ENCODE peak calls at places on chromosome 9, in four cellular contexts. One of them, this sample, is unnamed.

GRCh38 chr9:116103976-116104820 is 49.4 kb upstream of the PAPPA start:
- DNase-seq in HepG2: no peak
- DNase-seq in A549: no peak
- DNase-seq in GM12878: no peak
- DNase-seq in this sample: no peak

GRCh38 chr9:101442248-101443136 is 6.9 kb upstream of the ALDOB start:
- DNase-seq in GM12878: no peak
- DNase-seq in A549: no peak
- DNase-seq in HepG2: peak; percentile 50
- DNase-seq in this sample: no peak

GRCh38 chr9:124513374-124513994 is 6.3 kb upstream of the NR5A1 start:
- DNase-seq in GM12878: no peak
- DNase-seq in HepG2: no peak
- DNase-seq in A549: no peak
- DNase-seq in this sample: peak; percentile 71

GRCh38 chr9:83081846-83082245 is 18.9 kb upstream of the RASEF start:
- DNase-seq in A549: no peak
- DNase-seq in HepG2: no peak
- DNase-seq in GM12878: no peak
- DNase-seq in this sample: no peak

GRCh38 chr9:36571333-36571732 is 1.4 kb upstream of the MELK start:
- DNase-seq in A549: no peak
- DNase-seq in HepG2: no peak
- DNase-seq in GM12878: no peak
- DNase-seq in this sample: no peak

GRCh38 chr9:83955985-83956287 is 24.1 kb downstream of the HNRNPK start:
- DNase-seq in A549: peak; percentile 42
- DNase-seq in HepG2: peak; percentile 36
- DNase-seq in GM12878: no peak
- DNase-seq in this sample: no peak

GRCh38 chr9:41229408-41230401 is 40.6 kb upstream of the ZNG1F start:
- DNase-seq in HepG2: peak; percentile 6
- DNase-seq in GM12878: peak; percentile 24
- DNase-seq in A549: peak; percentile 21
- DNase-seq in this sample: peak; percentile 8

GRCh38 chr9:95268681-95269080 is 48.8 kb downstream of the FANCC start:
- DNase-seq in A549: peak; percentile 63
- DNase-seq in HepG2: peak; percentile 69
- DNase-seq in GM12878: no peak
- DNase-seq in this sample: peak; percentile 20

GRCh38 chr9:8604201-8604600 is 804.6 kb upstream of the DMAC1 start:
- DNase-seq in HepG2: no peak
- DNase-seq in GM12878: no peak
- DNase-seq in A549: no peak
- DNase-seq in this sample: no peak

GRCh38 chr9:110599468-110599867 is 19.9 kb upstream of the SVEP1 start:
- DNase-seq in A549: no peak
- DNase-seq in HepG2: no peak
- DNase-seq in GM12878: no peak
- DNase-seq in this sample: no peak

GRCh38 chr9:2469681-2470141 is 151.9 kb upstream of the VLDLR start:
- DNase-seq in HepG2: no peak
- DNase-seq in GM12878: peak; percentile 7
- DNase-seq in A549: peak; percentile 48
- DNase-seq in this sample: no peak

GRCh38 chr9:135328485-135329417 is 150.8 kb upstream of the PPP1R26 start:
- DNase-seq in GM12878: no peak
- DNase-seq in A549: no peak
- DNase-seq in HepG2: no peak
- DNase-seq in this sample: no peak

GRCh38 chr9:38259519-38260218 is 132.8 kb upstream of the ALDH1B1 start:
- DNase-seq in HepG2: no peak
- DNase-seq in GM12878: no peak
- DNase-seq in A549: no peak
- DNase-seq in this sample: no peak

GRCh38 chr9:100213730-100214477 is 114.9 kb downstream of the INVS start:
- DNase-seq in HepG2: no peak
- DNase-seq in A549: peak; percentile 44
- DNase-seq in GM12878: no peak
- DNase-seq in this sample: no peak

GRCh38 chr9:86557063-86557766 is 203.0 kb upstream of the TUT7 start:
- DNase-seq in A549: no peak
- DNase-seq in HepG2: no peak
- DNase-seq in GM12878: no peak
- DNase-seq in this sample: no peak

GRCh38 chr9:136996361-136997281 is at the start of gene CLIC3:
- DNase-seq in HepG2: peak; percentile 46
- DNase-seq in GM12878: no peak
- DNase-seq in A549: peak; percentile 51
- DNase-seq in this sample: peak; percentile 71
- TF ChIP-seq CHD4 in HepG2: no peak
- TF ChIP-seq CHD4 in GM12878: no peak
- TF ChIP-seq CHD4 in A549: no peak
- TF ChIP-seq CHD4 in this sample: no peak

DNA sequence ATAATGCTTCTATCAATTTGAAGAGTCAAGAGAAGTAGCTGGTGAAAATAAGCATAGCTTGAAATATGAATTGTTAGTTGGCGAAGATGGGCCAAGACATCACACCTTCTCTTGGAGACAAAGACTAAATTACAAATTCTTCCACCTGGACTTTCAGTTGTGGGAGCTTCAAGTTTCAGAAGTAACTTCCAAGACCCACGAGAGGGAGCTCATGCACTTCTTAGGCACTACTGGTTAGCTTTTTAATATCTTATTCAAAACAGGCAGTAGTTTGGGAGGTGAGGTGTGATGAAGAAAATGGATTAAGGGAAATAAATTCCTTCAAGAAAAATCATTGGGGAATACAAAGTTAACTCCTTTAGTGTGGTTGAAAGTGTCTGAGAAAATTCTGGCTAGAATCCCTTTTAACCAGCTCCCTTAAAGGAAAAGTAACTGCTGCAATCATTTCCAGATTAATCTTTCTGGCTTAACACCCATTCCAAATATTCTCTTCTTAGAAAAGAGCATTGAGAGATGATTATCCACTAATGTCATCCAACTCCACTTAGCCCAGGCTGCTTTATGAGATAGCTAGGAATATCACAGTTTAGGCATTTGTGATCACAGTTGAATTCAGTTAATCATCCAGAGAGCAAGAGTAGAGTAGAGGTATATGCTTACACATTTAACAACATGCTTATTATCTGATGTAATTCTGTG is 139.5 kb upstream of the DMRTA1 start:
- DNase-seq in A549: peak; percentile 84
- DNase-seq in HepG2: peak; percentile 43
- DNase-seq in GM12878: no peak
- DNase-seq in this sample: no peak
- TF ChIP-seq CHD4 in A549: no peak
- TF ChIP-seq CHD4 in HepG2: no peak
- TF ChIP-seq CHD4 in GM12878: no peak
- TF ChIP-seq CHD4 in this sample: no peak

DNA sequence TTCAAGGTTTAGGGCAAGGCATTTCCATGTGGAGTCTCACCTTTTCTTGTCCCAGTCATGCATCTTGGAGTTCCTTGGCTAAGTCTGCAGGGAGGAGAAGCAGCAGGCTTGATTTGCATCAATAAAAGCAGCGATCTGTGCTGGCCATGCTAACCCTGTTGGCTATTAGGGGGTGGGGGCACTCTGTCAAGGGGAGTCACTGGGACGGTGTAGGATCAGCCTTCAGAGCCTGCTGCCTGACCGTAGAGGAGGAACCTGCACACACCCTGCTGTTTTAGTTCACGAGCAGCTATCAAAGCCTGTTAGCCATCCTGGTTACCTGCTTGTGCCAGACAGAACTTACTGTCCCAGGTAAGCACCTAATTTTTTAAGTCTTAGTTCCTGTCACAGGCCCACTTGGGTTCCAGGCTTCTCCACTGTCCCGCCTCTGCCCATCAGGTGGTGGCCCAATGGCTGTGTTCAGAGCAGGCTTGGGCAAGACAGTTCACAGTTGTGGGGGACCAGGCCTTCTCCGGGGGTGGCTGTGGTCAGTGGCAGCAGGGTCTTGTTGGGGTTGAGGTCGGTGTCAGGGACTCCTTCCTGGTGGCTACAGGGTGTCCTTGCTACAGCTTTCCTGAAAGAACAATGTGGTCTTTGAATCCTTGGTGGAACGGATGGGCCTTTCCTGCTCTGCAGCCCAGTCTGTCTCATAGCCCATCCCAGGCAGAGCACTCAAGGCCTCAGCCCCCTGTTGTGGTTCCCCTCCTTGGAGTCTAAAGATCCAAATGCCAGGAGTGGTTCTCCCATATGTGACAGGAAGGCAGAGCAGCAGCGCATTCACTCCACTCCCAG is 43.7 kb downstream of the SECISBP2 start:
- DNase-seq in HepG2: no peak
- DNase-seq in GM12878: no peak
- DNase-seq in A549: no peak
- DNase-seq in this sample: no peak
- TF ChIP-seq CHD4 in HepG2: no peak
- TF ChIP-seq CHD4 in GM12878: no peak
- TF ChIP-seq CHD4 in A549: no peak
- TF ChIP-seq CHD4 in this sample: no peak

GRCh38 chr9:17528859-17529258 is 50.0 kb upstream of the SH3GL2 start:
- DNase-seq in GM12878: no peak
- DNase-seq in A549: peak; percentile 14
- DNase-seq in HepG2: no peak
- DNase-seq in this sample: no peak
- TF ChIP-seq CHD4 in GM12878: no peak
- TF ChIP-seq CHD4 in A549: no peak
- TF ChIP-seq CHD4 in HepG2: no peak
- TF ChIP-seq CHD4 in this sample: no peak

DNA sequence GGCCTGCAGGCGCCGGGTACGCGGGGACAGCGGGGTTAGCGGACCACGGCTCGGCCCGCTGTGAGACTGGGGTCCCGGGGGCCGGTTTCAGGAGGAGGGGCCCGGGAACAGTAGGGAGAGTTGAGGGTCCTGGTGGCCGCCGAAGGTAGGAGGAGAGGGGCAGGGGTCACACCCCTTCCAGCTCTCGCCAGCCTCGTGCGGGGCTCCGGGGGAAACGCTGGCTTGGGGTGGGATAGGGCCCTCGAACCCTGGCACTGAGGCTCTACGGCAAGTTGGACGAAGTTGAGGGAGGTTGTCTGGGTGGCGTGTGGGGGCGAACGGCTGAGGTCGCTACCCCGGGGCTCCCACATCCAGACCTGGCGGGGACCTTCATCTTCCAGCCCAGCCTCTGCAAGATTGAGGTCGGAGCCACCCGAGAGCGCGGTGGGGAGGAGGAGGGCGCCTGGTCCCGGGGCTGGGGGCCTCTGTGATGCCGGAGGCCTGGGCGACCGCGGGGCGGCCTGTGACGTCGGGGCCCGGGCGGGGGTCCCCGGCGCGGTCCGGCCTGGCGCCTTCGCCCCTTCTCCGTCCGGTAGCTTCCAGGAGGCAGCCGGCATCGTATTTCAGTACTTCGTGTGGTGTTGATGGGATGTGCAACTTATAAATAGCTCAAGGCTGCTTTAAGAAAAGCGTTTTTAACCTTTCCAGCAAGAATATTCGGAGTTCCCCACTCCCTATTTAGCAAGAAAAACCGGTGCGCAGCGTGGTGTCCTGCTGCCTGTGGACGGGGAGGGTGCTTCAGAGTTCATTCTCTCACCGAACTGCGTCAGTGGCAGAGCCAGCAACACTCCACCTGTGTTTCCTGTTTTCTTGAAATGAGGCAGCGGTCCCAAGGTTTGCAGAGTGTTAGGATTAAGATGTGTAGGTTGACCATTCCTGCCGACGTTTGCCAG is 910 bp downstream of the HABP4 start:
- DNase-seq in A549: peak; percentile 29
- DNase-seq in HepG2: peak; percentile 25
- DNase-seq in GM12878: no peak
- DNase-seq in this sample: no peak
- TF ChIP-seq CHD4 in A549: no peak
- TF ChIP-seq CHD4 in HepG2: no peak
- TF ChIP-seq CHD4 in GM12878: no peak
- TF ChIP-seq CHD4 in this sample: no peak

GRCh38 chr9:72299017-72299603 is 65.9 kb downstream of the ZFAND5 start:
- DNase-seq in HepG2: no peak
- DNase-seq in A549: no peak
- DNase-seq in GM12878: no peak
- DNase-seq in this sample: no peak
- TF ChIP-seq CHD4 in HepG2: no peak
- TF ChIP-seq CHD4 in A549: no peak
- TF ChIP-seq CHD4 in GM12878: no peak
- TF ChIP-seq CHD4 in this sample: no peak

DNA sequence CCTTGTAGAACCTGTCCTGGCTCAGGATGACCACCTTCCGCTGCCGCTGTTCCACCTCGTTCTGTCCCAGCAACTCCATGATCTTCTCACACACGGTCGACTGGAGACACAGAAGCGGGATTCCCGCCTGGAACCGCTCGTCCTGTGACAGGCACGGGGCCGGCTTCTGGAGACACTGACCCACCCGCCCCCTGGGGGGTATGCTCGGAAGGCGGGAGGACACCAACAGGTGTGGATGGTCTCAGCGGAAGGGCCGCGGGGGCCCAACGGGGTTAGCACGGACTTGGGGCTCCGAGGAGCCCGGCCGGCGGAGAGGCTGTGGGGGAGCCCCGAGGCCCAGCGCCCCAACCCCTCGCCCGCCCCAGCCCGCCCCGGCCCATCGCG is 525 bp downstream of the UCK1 start:
- DNase-seq in GM12878: no peak
- DNase-seq in A549: peak; percentile 40
- DNase-seq in HepG2: peak; percentile 24
- DNase-seq in this sample: peak; percentile 81
- TF ChIP-seq CHD4 in GM12878: no peak
- TF ChIP-seq CHD4 in A549: no peak
- TF ChIP-seq CHD4 in HepG2: no peak
- TF ChIP-seq CHD4 in this sample: no peak